ENCODE peak calls at places on chromosomes 7 and 10, in ten cellular contexts. Z is SK-N-MC, Y is hepatocyte, T is PC-9, O is PC-3, N is fibroblast of lung, S is GM12878, X is mammary epithelial cell, P is HCT116, V is endothelial cell of umbilical vein. D is an unnamed sample.

GRCh38 chr7:128235469-128235868 is 5.6 kb upstream of the LEP start:
- DNase-seq in Z (no peak), Y (no peak), T (no peak), O (no peak), N (no peak), S (no peak), X (no peak), P (no peak), V (no peak), D (no peak)

GRCh38 chr10:113511419-113511818 is 41.4 kb upstream of the HABP2 start:
- DNase-seq in Z (no peak), Y (no peak), T (no peak), O (no peak), N (no peak), S (no peak), X (no peak), P (no peak), V (no peak), D (no peak)

GRCh38 chr10:75660833-75661232 is 229.4 kb downstream of the LRMDA start:
- DNase-seq in Z (no peak), Y (no peak), T (no peak), O (no peak), N (peak), S (no peak), X (no peak), P (no peak), V (no peak), D (no peak)

GRCh38 chr7:29564455-29565185 is 985 bp downstream of the PRR15 start:
- DNase-seq in Z (no peak), Y (peak), T (peak), O (peak), N (peak), S (no peak), X (peak), P (no peak), V (peak), D (peak)

GRCh38 chr7:88363869-88364268 is 57.2 kb upstream of the STEAP4 start:
- DNase-seq in Z (no peak), Y (peak), T (no peak), O (no peak), N (no peak), S (no peak), X (no peak), P (no peak), V (no peak), D (no peak)

GRCh38 chr10:131805696-131806095 is 95.1 kb upstream of the PPP2R2D start:
- DNase-seq in Z (no peak), Y (no peak), T (no peak), O (no peak), N (no peak), S (no peak), X (no peak), P (no peak), V (no peak), D (no peak)

GRCh38 chr10:61164458-61165160 is 220.6 kb upstream of the RHOBTB1 start:
- DNase-seq in Z (no peak), Y (peak), T (no peak), O (peak), N (no peak), S (no peak), X (peak), P (no peak), V (peak), D (no peak)

GRCh38 chr7:120733143-120733542 is 124.8 kb downstream of the TSPAN12 start:
- DNase-seq in Z (no peak), Y (no peak), T (no peak), O (peak), N (peak), S (no peak), X (no peak), P (peak), V (peak), D (no peak)

GRCh38 chr10:5827841-5828240 is 14.6 kb upstream of the GDI2 start:
- DNase-seq in Z (no peak), Y (no peak), T (no peak), O (no peak), N (no peak), S (no peak), X (no peak), P (no peak), V (no peak), D (no peak)

GRCh38 chr7:52962402-52962801 is 73.0 kb upstream of the POM121L12 start:
- DNase-seq in Z (no peak), Y (no peak), T (no peak), O (no peak), N (no peak), S (no peak), X (no peak), P (no peak), V (no peak), D (no peak)

GRCh38 chr10:98446656-98447221 is at the start of gene HPS1:
- DNase-seq in Z (no peak), Y (peak), T (peak), O (peak), N (peak), S (peak), X (peak), P (no peak), V (peak), D (peak)

GRCh38 chr7:77727527-77727926 is 31.3 kb downstream of the RSBN1L start:
- DNase-seq in Z (no peak), Y (no peak), T (no peak), O (no peak), N (no peak), S (no peak), X (no peak), P (no peak), V (no peak), D (no peak)

GRCh38 chr7:134662166-134662870 is 15.7 kb downstream of the BPGM start:
- DNase-seq in Z (no peak), Y (no peak), T (no peak), O (no peak), N (peak), S (no peak), X (no peak), P (no peak), V (peak), D (no peak)
- H3K27ac ChIP-seq in Z (no peak), Y (peak), T (no peak), O (no peak), N (no peak), S (no peak), X (no peak), P (no peak), V (peak), D (no peak)

GRCh38 chr10:8051109-8051781 is 3.2 kb upstream of the GATA3 start:
- DNase-seq in Z (no peak), Y (peak), T (no peak), O (no peak), N (no peak), S (no peak), X (peak), P (no peak), V (peak), D (no peak)

GRCh38 chr10:8050561-8051108 is 3.9 kb upstream of the GATA3 start:
- DNase-seq in Z (no peak), Y (peak), T (peak), O (peak), N (peak), S (no peak), X (peak), P (no peak), V (no peak), D (no peak)

GRCh38 chr10:8052970-8053445 is 1.5 kb upstream of the GATA3 start:
- DNase-seq in Z (no peak), Y (no peak), T (no peak), O (no peak), N (no peak), S (no peak), X (no peak), P (no peak), V (no peak), D (no peak)

GRCh38 chr10:8052344-8052969 is 2.0 kb upstream of the GATA3 start:
- DNase-seq in Z (no peak), Y (peak), T (no peak), O (no peak), N (no peak), S (no peak), X (peak), P (no peak), V (peak), D (no peak)

DNA sequence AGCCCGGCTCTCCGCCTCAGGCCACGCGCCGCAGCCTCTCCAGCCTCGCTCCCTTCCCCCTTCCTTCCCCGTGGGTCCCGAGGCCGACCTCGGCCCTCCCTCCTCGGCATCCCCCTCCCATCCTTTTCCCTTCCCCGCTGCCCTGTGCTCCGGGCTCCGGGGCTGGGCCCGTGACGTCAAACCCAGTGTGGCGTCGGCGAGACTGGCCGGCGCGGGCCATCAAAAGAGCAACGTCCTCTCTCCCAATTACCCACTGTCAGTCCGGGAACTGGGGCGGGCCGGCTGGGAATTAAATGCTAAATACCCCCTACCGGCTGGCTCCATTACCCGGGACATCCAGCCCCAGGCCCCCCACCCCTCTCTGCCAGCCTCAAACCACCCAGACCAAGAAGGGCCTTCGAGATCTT is 2.6 kb upstream of the GATA3 start:
- DNase-seq in Z (no peak), Y (peak), T (no peak), O (no peak), N (no peak), S (no peak), X (peak), P (no peak), V (peak), D (no peak)
- TF ChIP-seq EZH2 in Z (no peak), Y (peak), T (no peak), O (no peak), N (no peak), S (no peak), X (no peak), P (no peak), V (no peak), D (no peak)

GRCh38 chr7:139735912-139736595 is 41.7 kb downstream of the HIPK2 start:
- DNase-seq in Z (no peak), Y (no peak), T (no peak), O (no peak), N (no peak), S (no peak), X (no peak), P (no peak), V (no peak), D (no peak)

GRCh38 chr7:139732471-139733167 is 45.2 kb downstream of the HIPK2 start:
- DNase-seq in Z (no peak), Y (no peak), T (no peak), O (no peak), N (no peak), S (no peak), X (no peak), P (no peak), V (no peak), D (no peak)

GRCh38 chr7:139735466-139735865 is 42.3 kb downstream of the HIPK2 start:
- DNase-seq in Z (no peak), Y (no peak), T (no peak), O (no peak), N (no peak), S (no peak), X (no peak), P (no peak), V (no peak), D (no peak)

GRCh38 chr7:139733751-139734150 is 44.0 kb downstream of the HIPK2 start:
- DNase-seq in Z (no peak), Y (no peak), T (no peak), O (no peak), N (no peak), S (no peak), X (no peak), P (no peak), V (no peak), D (no peak)

DNA sequence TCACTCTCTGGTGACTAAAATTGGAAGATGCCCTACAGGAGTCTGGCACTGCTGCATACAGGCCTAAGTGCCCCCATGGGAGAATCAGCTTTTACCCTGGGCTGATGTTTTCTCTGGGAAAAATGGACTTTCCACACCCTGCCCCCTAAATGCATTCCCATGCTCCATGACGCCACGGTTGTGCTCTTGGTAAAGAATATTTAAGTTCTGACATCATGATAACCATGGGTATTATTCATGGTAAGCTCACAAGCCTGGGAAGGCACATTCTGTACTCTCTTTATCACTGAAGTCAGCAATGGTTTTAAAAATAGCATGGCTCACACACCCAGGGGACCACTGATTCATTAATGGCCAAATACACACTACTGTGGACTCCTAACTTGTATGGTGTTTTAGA is 43.4 kb downstream of the HIPK2 start:
- DNase-seq in Z (no peak), Y (peak), T (no peak), O (peak), N (peak), S (no peak), X (peak), P (no peak), V (peak), D (no peak)
- H3K27ac ChIP-seq in Z (no peak), Y (peak), T (no peak), O (peak), N (peak), S (no peak), X (peak), P (no peak), V (peak), D (no peak)

GRCh38 chr10:133212853-133213494 is 17.0 kb upstream of the UTF1 start:
- DNase-seq in Z (no peak), Y (no peak), T (no peak), O (no peak), N (no peak), S (no peak), X (no peak), P (no peak), V (no peak), D (no peak)
- TF ChIP-seq EZH2 in Z (no peak), Y (no peak), T (no peak), O (no peak), N (no peak), S (no peak), X (no peak), P (no peak), V (no peak), D (no peak)

GRCh38 chr7:99000196-99000903 is 122.0 kb downstream of the TRRAP start:
- DNase-seq in Z (no peak), Y (no peak), T (no peak), O (no peak), N (no peak), S (no peak), X (no peak), P (no peak), V (no peak), D (no peak)
- H3K27ac ChIP-seq in Z (no peak), Y (no peak), T (no peak), O (no peak), N (no peak), S (no peak), X (no peak), P (no peak), V (no peak), D (no peak)

DNA sequence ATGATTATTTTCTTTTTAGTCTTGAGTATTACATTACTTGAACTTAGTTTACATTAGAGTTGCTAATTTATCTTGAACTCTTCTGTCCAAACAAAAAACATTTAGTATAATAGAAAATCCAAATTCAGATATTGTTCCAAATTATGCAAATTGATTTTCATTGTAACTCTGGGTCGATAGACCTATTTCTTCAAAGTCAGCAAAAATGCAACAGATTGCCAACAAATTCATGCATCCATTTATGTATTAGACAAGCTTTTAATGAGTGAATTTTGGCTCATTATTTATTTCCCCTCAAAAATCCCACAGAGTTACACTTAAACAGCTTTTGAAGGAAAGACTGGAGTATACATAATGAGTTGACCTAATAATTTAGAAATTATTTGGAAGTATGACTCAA is 240.8 kb downstream of the RELN start:
- DNase-seq in Z (no peak), Y (no peak), T (no peak), O (no peak), N (no peak), S (no peak), X (no peak), P (no peak), V (no peak), D (no peak)
- TF ChIP-seq EZH2 in Z (no peak), Y (no peak), T (no peak), O (no peak), N (no peak), S (no peak), X (no peak), P (no peak), V (no peak), D (no peak)

GRCh38 chr10:73780966-73781365 is 882 bp upstream of the CHCHD1 start:
- DNase-seq in Z (no peak), Y (no peak), T (no peak), O (peak), N (no peak), S (no peak), X (no peak), P (no peak), V (no peak), D (peak)
- H3K27ac ChIP-seq in Z (no peak), Y (peak), T (no peak), O (no peak), N (peak), S (peak), X (peak), P (peak), V (peak), D (no peak)

GRCh38 chr7:23055582-23056178 is 41.8 kb upstream of the HYCC1 start:
- DNase-seq in Z (peak), Y (peak), T (peak), O (peak), N (peak), S (peak), X (peak), P (peak), V (peak), D (peak)
- TF ChIP-seq EZH2 in Z (no peak), Y (no peak), T (no peak), O (no peak), N (no peak), S (no peak), X (no peak), P (no peak), V (no peak), D (no peak)

GRCh38 chr10:69630651-69631400 is 779 bp downstream of the FAM241B start:
- DNase-seq in Z (no peak), Y (no peak), T (no peak), O (no peak), N (no peak), S (no peak), X (peak), P (no peak), V (no peak), D (no peak)
- H3K27ac ChIP-seq in Z (no peak), Y (no peak), T (no peak), O (no peak), N (no peak), S (no peak), X (no peak), P (peak), V (no peak), D (no peak)

GRCh38 chr7:28408974-28409715 is 3.2 kb upstream of the CREB5 start:
- DNase-seq in Z (peak), Y (peak), T (peak), O (peak), N (peak), S (no peak), X (peak), P (peak), V (peak), D (peak)
- TF ChIP-seq EZH2 in Z (peak), Y (peak), T (no peak), O (no peak), N (no peak), S (no peak), X (no peak), P (no peak), V (no peak), D (no peak)